ENCODE peak calls at places on chromosomes 3 and 15, in seven cellular contexts. R is breast epithelium, X is testis, F is esophagus squamous epithelium, C is uterus, I is HepG2, K is spleen. O is an unnamed sample.

GRCh38 chr15:56871180-56871579 is 47.3 kb upstream of the TCF12 start:
- DNase-seq in R (no peak), X (no peak), F (no peak), C (no peak), I (peak), K (no peak), O (no peak)

GRCh38 chr15:58839485-58839884 is 68.4 kb downstream of the MINDY2 start:
- DNase-seq in R (no peak), X (no peak), F (no peak), C (no peak), I (peak), K (no peak), O (no peak)

GRCh38 chr3:191296041-191296541 is 33.1 kb upstream of the CCDC50 start:
- DNase-seq in R (no peak), X (no peak), F (no peak), C (no peak), I (no peak), K (no peak), O (no peak)

GRCh38 chr3:159828542-159828943 is 160.1 kb upstream of the IL12A start:
- DNase-seq in R (no peak), X (no peak), F (no peak), C (no peak), I (peak), K (no peak), O (no peak)

GRCh38 chr3:143483214-143483613 is 363.6 kb downstream of the CHST2 start:
- DNase-seq in R (no peak), X (no peak), F (no peak), C (no peak), I (no peak), K (no peak), O (no peak)

GRCh38 chr15:36501063-36501678 is 78.3 kb upstream of the CDIN1 start:
- DNase-seq in R (no peak), X (peak), F (no peak), C (peak), I (peak), K (no peak), O (no peak)

GRCh38 chr15:67824900-67825879 is at the start of gene SKOR1:
- DNase-seq in R (peak), X (no peak), F (no peak), C (no peak), I (no peak), K (peak), O (no peak)

GRCh38 chr15:37078000-37078399 is 22.3 kb downstream of the MEIS2 start:
- DNase-seq in R (no peak), X (no peak), F (no peak), C (no peak), I (no peak), K (no peak), O (no peak)

GRCh38 chr15:73081321-73081958 is 29.2 kb downstream of the NEO1 start:
- DNase-seq in R (no peak), X (peak), F (no peak), C (peak), I (peak), K (no peak), O (no peak)

GRCh38 chr3:122058294-122058693 is 3.1 kb downstream of the CD86 start:
- DNase-seq in R (no peak), X (no peak), F (no peak), C (no peak), I (no peak), K (no peak), O (no peak)

GRCh38 chr3:122057676-122058075 is 2.5 kb downstream of the CD86 start:
- DNase-seq in R (no peak), X (no peak), F (no peak), C (no peak), I (no peak), K (no peak), O (no peak)

GRCh38 chr3:122060044-122060694 is 5.0 kb downstream of the CD86 start:
- DNase-seq in R (no peak), X (no peak), F (no peak), C (no peak), I (no peak), K (no peak), O (no peak)

GRCh38 chr3:122052968-122053367 is 2.2 kb upstream of the CD86 start:
- DNase-seq in R (no peak), X (no peak), F (no peak), C (no peak), I (no peak), K (no peak), O (no peak)

GRCh38 chr3:122055215-122055614 is at the start of gene CD86:
- DNase-seq in R (no peak), X (no peak), F (no peak), C (no peak), I (no peak), K (no peak), O (no peak)
- H3K4me3 ChIP-seq in R (peak), X (no peak), F (no peak), C (no peak), I (no peak), K (peak), O (no peak)

GRCh38 chr15:60346653-60347052 is 51.1 kb downstream of the ANXA2 start:
- DNase-seq in R (no peak), X (no peak), F (no peak), C (no peak), I (no peak), K (no peak), O (no peak)
- TF ChIP-seq POLR2A in R (no peak), X (no peak), F (no peak), C (no peak), I (no peak), K (no peak), O (no peak)

GRCh38 chr15:61992518-61992917 is 67.7 kb downstream of the VPS13C start:
- DNase-seq in R (no peak), X (no peak), F (no peak), C (no peak), I (no peak), K (no peak), O (no peak)

GRCh38 chr15:61983087-61983486 is 77.2 kb downstream of the VPS13C start:
- DNase-seq in R (no peak), X (no peak), F (no peak), C (no peak), I (no peak), K (no peak), O (no peak)

GRCh38 chr15:61989698-61990097 is 70.5 kb downstream of the VPS13C start:
- DNase-seq in R (no peak), X (no peak), F (no peak), C (no peak), I (no peak), K (no peak), O (no peak)

GRCh38 chr15:61987824-61988223 is 72.4 kb downstream of the VPS13C start:
- DNase-seq in R (no peak), X (no peak), F (no peak), C (no peak), I (no peak), K (no peak), O (no peak)
- H3K4me3 ChIP-seq in R (no peak), X (no peak), F (no peak), C (no peak), I (no peak), K (no peak), O (no peak)

GRCh38 chr3:59103552-59103951 is 53.7 kb upstream of the CFAP20DC start:
- DNase-seq in R (no peak), X (no peak), F (no peak), C (no peak), I (no peak), K (no peak), O (no peak)
- TF ChIP-seq POLR2A in R (no peak), X (no peak), F (no peak), C (no peak), I (no peak), K (no peak), O (no peak)

DNA sequence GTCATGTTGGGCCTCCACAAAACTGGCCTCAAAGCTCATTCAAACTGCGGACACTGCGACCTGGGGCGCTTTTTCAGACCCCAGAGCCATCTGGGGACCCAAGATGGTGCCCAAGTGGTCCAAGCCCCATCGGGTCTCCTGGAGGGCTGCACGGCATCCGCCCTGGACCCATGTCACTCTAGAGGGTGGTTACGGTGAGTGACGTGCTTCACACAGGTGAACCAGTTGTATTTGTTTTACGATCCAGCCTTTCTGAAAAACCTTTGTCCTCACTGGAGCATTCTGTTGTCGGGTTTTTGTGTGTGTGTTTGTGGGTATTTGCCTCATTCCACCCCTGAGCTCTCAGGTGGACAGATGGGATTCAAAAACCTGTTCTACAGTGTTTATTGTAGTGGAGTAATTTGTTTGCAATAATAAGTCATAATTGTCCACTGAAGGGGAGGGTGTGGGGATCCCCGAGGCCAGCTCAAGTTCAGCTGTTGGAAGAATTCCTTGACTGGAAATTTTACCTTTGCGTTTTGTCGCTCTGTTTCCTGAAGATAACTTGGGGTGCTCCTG is 1.9 kb downstream of the SLC51A start:
- DNase-seq in R (no peak), X (no peak), F (no peak), C (no peak), I (no peak), K (peak), O (no peak)
- H3K4me3 ChIP-seq in R (no peak), X (no peak), F (no peak), C (no peak), I (no peak), K (no peak), O (no peak)

GRCh38 chr3:170050753-170051152 is 13.0 kb downstream of the GPR160 start:
- DNase-seq in R (no peak), X (no peak), F (no peak), C (no peak), I (no peak), K (no peak), O (no peak)

GRCh38 chr3:170052398-170052797 is 14.6 kb downstream of the GPR160 start:
- DNase-seq in R (no peak), X (no peak), F (no peak), C (no peak), I (no peak), K (no peak), O (no peak)

GRCh38 chr3:170046269-170047132 is 8.7 kb downstream of the GPR160 start:
- DNase-seq in R (no peak), X (no peak), F (no peak), C (no peak), I (no peak), K (no peak), O (no peak)

GRCh38 chr3:170047133-170047404 is 9.3 kb downstream of the GPR160 start:
- DNase-seq in R (no peak), X (no peak), F (no peak), C (no peak), I (no peak), K (no peak), O (no peak)

DNA sequence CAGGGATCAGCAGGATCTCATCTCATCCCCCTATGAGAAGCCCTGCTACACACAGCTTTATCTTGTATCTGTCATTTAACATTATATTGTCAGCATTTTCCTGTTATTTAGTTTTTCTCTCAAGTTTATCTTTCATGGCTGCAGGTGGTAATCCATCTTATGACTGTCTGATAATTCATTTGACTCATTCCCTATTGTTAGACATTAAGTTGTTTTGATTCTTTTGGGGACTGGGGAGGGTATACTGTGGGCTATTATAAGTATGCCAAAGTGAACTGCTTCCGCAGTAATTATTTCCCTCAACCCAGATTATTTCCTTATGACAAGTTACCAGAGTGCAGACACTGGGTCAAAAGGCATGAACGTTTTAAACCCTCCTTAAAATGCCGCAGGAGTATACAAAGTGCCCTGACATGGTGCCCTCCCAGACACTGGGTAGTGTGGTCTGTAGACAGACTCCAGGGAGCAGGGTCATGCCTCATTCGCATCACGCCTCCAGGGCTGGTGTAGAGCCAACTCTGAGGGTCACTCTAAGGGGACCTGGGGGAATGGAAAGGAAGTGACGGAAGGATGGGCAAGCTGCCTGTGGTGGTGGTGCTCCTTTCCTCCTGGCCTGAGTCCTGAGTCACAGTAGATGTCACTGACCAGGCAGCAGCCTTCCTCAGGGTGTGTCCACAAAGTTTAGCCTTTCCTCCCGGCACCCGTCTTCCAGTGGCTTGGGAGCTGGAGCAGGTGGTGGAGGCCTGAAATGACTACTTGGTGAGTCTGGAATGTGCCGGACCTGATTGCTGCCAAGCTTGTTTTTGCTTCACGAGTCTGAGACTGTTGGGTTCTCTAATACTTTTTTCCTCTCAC is 11.6 kb downstream of the GPR160 start:
- DNase-seq in R (peak), X (no peak), F (no peak), C (no peak), I (no peak), K (peak), O (peak)
- TF ChIP-seq POLR2A in R (no peak), X (no peak), F (no peak), C (no peak), I (no peak), K (no peak), O (no peak)

DNA sequence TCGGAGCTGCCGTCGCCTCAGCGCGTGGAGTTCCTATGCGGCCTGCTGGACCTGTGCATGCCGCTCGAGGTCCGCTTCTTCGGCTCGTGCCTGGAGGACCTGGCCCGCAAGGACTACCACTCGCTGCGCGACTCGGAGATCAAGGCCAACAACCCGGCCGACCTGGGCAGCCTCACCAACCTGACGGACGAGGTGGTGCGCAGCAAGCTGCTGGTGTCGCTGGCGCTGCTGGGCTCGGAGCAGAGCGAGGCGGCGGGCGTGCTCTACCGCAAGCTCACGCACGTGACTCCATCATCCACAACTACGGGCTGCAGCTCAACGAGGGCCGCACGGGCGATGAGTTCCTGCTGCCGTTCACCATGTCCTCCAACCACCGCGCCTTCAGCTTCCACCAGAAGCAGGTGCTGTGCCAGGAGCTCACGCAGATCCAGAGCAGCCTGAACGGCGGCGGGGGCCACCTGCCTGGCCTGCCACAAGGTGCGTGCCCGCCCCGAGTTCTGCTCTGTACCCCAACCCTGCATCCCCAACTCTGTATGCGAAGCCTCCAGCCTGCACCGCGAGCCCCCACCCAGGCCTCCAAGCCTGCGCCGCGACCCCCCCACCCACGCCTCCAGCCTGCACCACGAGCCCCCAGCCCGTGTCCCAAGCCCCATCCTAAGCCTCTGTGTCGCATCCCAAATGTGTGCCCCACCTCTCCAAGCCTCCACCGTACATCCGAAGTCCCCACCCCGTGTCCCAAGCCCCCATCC is 178.2 kb downstream of the OR4M2 start:
- DNase-seq in R (no peak), X (peak), F (no peak), C (no peak), I (no peak), K (peak), O (no peak)
- H3K4me3 ChIP-seq in R (no peak), X (peak), F (no peak), C (no peak), I (no peak), K (no peak), O (no peak)

GRCh38 chr3:39150170-39150802 is 3.1 kb downstream of the CSRNP1 start:
- DNase-seq in R (no peak), X (no peak), F (no peak), C (no peak), I (no peak), K (no peak), O (no peak)

GRCh38 chr3:39148116-39149058 is 5.0 kb downstream of the CSRNP1 start:
- DNase-seq in R (no peak), X (no peak), F (no peak), C (no peak), I (no peak), K (no peak), O (no peak)

GRCh38 chr3:39149498-39150169 is 3.8 kb downstream of the CSRNP1 start:
- DNase-seq in R (no peak), X (no peak), F (no peak), C (no peak), I (no peak), K (no peak), O (no peak)

GRCh38 chr3:39149059-39149455 is 4.3 kb downstream of the CSRNP1 start:
- DNase-seq in R (no peak), X (no peak), F (no peak), C (no peak), I (no peak), K (no peak), O (no peak)

DNA sequence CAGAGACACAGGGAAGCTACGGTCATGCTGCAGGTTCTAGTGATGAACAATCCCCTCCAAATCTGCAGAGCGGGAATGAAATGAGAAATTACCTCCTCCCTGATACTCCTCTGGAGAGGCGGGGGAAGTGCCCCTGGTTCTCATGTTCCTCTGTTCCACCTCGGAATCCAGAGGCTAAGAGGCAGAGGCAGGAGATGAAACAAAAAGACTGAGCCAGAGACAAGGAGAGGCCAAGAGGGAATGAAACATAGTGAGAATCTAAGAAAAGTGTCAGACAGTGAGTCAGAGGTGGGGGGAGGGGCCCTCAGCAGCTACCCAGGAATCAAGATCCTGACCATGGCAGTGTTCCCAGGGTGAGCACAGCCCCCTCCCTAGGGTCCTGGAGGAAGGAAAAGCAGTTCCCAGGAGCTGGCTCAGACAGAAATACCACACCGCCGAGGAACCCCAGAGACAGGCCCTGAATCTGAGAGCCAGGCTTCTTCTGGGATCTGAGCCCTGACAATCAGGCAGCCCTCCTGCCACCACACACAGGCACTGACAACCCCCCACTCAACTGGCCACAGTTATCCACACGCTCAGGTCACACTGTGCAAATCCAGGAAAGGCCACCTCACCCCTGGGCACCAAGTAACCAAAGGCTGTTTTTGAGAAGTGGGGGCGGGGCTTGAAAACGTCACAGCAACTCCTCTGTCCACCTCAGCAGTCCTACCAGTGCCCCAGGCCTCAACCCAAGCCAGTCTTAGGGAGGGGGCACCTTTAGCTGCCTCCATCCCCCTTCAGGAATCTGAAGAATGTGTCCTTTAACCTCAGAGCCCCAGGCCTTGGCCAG is 2.4 kb downstream of the CSRNP1 start:
- DNase-seq in R (peak), X (peak), F (no peak), C (peak), I (peak), K (no peak), O (peak)
- TF ChIP-seq POLR2A in R (no peak), X (no peak), F (peak), C (peak), I (no peak), K (no peak), O (no peak)

DNA sequence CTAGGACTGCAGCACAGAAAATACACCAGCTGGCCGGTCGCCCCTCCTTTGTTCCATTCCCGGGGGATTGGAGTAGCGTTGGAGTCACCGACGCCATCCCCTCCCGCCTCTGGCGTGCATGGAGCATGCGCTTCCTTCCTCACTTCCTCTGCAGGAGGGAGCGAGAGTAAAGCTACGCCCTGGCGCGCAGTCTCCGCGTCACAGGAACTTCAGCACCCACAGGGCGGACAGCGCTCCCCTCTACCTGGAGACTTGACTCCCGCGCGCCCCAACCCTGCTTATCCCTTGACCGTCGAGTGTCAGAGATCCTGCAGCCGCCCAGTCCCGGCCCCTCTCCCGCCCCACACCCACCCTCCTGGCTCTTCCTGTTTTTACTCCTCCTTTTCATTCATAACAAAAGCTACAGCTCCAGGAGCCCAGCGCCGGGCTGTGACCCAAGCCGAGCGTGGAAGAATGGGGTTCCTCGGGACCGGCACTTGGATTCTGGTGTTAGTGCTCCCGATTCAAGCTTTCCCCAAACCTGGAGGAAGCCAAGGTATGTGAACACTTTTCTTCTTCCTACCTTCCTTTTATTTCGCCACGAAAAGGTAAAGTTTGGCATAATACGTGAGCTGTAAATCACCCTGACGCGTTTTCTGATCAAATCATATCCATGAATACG is at the start of gene SCG3:
- DNase-seq in R (peak), X (peak), F (peak), C (peak), I (peak), K (peak), O (peak)
- H3K4me3 ChIP-seq in R (no peak), X (peak), F (no peak), C (no peak), I (no peak), K (no peak), O (peak)

DNA sequence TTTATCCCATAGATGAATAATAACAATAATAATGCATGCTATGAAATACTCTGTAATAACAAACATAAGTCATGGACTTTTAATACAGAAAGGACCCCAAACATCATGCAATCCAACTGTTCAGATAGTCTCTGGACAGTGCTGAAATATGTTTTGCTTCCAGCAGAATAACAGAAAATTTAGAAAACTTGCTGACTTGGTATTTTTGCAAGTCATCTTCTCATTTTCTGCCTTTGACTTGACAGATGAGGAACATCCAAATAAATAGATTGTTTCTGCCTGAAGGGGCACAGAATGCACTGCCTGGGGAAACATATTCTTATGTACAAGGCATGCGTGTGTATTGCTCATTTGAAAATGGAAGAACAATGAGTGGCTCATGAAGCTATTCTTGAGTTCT is 442.4 kb upstream of the GRM7 start:
- DNase-seq in R (no peak), X (no peak), F (no peak), C (no peak), I (no peak), K (no peak), O (no peak)
- TF ChIP-seq POLR2A in R (no peak), X (no peak), F (no peak), C (no peak), I (no peak), K (no peak), O (no peak)